ENCODE peak calls at places on chromosomes 5 and 9, in seven cellular contexts. X is ovary, O is SK-N-SH, T is suprapubic skin, L is sigmoid colon, C is K562, Z is upper lobe of left lung. P is an unnamed sample.

GRCh38 chr5:36844305-36844704 is 32.3 kb upstream of the NIPBL start:
- DNase-seq in O (no peak), T (no peak), Z (no peak), C (no peak), L (no peak), X (no peak), P (no peak)

GRCh38 chr9:34675874-34676273 is 13.4 kb upstream of the CCL27 start:
- DNase-seq in Z (no peak), T (no peak), C (peak), O (no peak), X (no peak), L (no peak), P (no peak)

GRCh38 chr9:33506626-33507370 is 17.3 kb upstream of the ANKRD18B start:
- DNase-seq in O (no peak), L (no peak), X (no peak), Z (no peak), C (no peak), T (no peak), P (no peak)

GRCh38 chr9:87447547-87448432 is 49.9 kb upstream of the DAPK1 start:
- DNase-seq in Z (no peak), O (peak), X (no peak), C (no peak), L (no peak), T (no peak), P (no peak)

GRCh38 chr5:31273631-31274378 is 80.3 kb downstream of the CDH6 start:
- DNase-seq in T (no peak), O (no peak), L (no peak), X (no peak), Z (no peak), C (no peak), P (no peak)

GRCh38 chr5:179326176-179326997 is 18.9 kb downstream of the ADAMTS2 start:
- DNase-seq in C (peak), O (peak), X (peak), Z (no peak), L (peak), T (no peak), P (peak)

GRCh38 chr9:74951725-74952151 is 974 bp downstream of the C9orf40 start:
- DNase-seq in O (peak), X (peak), T (peak), Z (peak), L (peak), C (no peak), P (peak)

GRCh38 chr5:166961028-166961427 is 1330.4 kb upstream of the WWC1 start:
- DNase-seq in L (no peak), Z (no peak), O (peak), X (no peak), T (no peak), C (peak), P (no peak)

GRCh38 chr5:73263001-73263710 is 90.2 kb downstream of the TMEM174 start:
- DNase-seq in C (no peak), T (no peak), Z (no peak), L (no peak), X (no peak), O (no peak), P (no peak)

GRCh38 chr5:72441861-72442540 is 65.2 kb downstream of the ZNF366 start:
- DNase-seq in Z (no peak), O (no peak), L (no peak), C (no peak), X (no peak), T (no peak), P (no peak)

GRCh38 chr5:127878174-127878750 is 175.1 kb downstream of the CCDC192 start:
- DNase-seq in C (no peak), L (no peak), X (no peak), Z (peak), O (peak), T (no peak), P (peak)

GRCh38 chr9:81826541-81826906 is 101.7 kb upstream of the SPATA31D4 start:
- DNase-seq in Z (peak), X (no peak), T (no peak), O (no peak), L (peak), C (no peak), P (no peak)

GRCh38 chr5:115068239-115069086 is 101.2 kb downstream of the TRIM36 start:
- DNase-seq in O (no peak), C (no peak), X (no peak), L (no peak), T (no peak), Z (peak), P (no peak)

GRCh38 chr5:180047667-180048066 is 23.9 kb downstream of the RNF130 start:
- DNase-seq in Z (peak), X (peak), T (no peak), L (peak), O (no peak), C (no peak), P (peak)

GRCh38 chr5:160021818-160022446 is 13.0 kb downstream of the TTC1 start:
- DNase-seq in Z (peak), X (peak), T (no peak), C (peak), O (peak), L (no peak), P (peak)

GRCh38 chr9:114507726-114508125 is 2.5 kb upstream of the WHRN start:
- DNase-seq in X (no peak), L (no peak), T (no peak), C (no peak), Z (peak), O (no peak), P (no peak)

GRCh38 chr5:154849791-154850201 is 607 bp downstream of the FAXDC2 start:
- DNase-seq in T (no peak), X (no peak), Z (no peak), L (no peak), O (no peak), C (no peak), P (no peak)

GRCh38 chr5:79202076-79202475 is 33.9 kb upstream of the JMY start:
- DNase-seq in C (no peak), O (no peak), Z (no peak), T (no peak), L (no peak), X (no peak), P (no peak)

GRCh38 chr5:124892185-124892848 is 145.9 kb upstream of the ZNF608 start:
- DNase-seq in T (no peak), C (no peak), Z (no peak), X (no peak), O (no peak), L (no peak), P (no peak)

GRCh38 chr9:2227468-2227867 is 212.3 kb downstream of the SMARCA2 start:
- DNase-seq in T (no peak), Z (no peak), O (no peak), C (no peak), X (peak), L (peak), P (no peak)

GRCh38 chr5:127183332-127183731 is 107.3 kb upstream of the MEGF10 start:
- DNase-seq in C (no peak), T (no peak), Z (no peak), X (no peak), L (no peak), O (no peak), P (no peak)

GRCh38 chr9:87529666-87530065 is 32.0 kb downstream of the DAPK1 start:
- DNase-seq in Z (peak), T (no peak), C (no peak), X (no peak), O (no peak), L (no peak), P (no peak)

GRCh38 chr5:37375091-37375490 is 4.0 kb upstream of the WDR70 start:
- DNase-seq in L (no peak), T (no peak), C (no peak), O (no peak), Z (no peak), X (no peak), P (no peak)

GRCh38 chr9:17532461-17532860 is 46.4 kb upstream of the SH3GL2 start:
- DNase-seq in T (no peak), X (no peak), L (no peak), C (no peak), O (no peak), Z (no peak), P (no peak)

GRCh38 chr5:79318935-79319614 is 83.1 kb downstream of the JMY start:
- DNase-seq in Z (no peak), X (no peak), C (no peak), T (no peak), L (no peak), O (no peak), P (no peak)

GRCh38 chr5:117296872-117297271 is 722.2 kb upstream of the SEMA6A start:
- DNase-seq in T (no peak), L (no peak), C (no peak), Z (no peak), O (no peak), X (no peak), P (no peak)

GRCh38 chr9:93125331-93125894 is 8.6 kb downstream of the NINJ1 start:
- DNase-seq in Z (no peak), T (peak), L (peak), C (no peak), X (no peak), O (no peak), P (peak)

GRCh38 chr9:87587356-87587745 is 89.7 kb downstream of the DAPK1 start:
- DNase-seq in O (no peak), L (no peak), C (no peak), T (no peak), Z (no peak), X (no peak), P (no peak)

GRCh38 chr9:37464006-37464405 is 1.2 kb downstream of the ZBTB5 start:
- DNase-seq in X (no peak), O (no peak), T (no peak), Z (no peak), C (no peak), L (no peak), P (no peak)

GRCh38 chr9:94156549-94157407 is 72.5 kb downstream of the PTPDC1 start:
- DNase-seq in L (peak), Z (peak), O (no peak), T (peak), X (peak), C (no peak), P (peak)

GRCh38 chr9:124135813-124136365 is 121.9 kb upstream of the NEK6 start:
- DNase-seq in L (no peak), C (no peak), T (no peak), X (no peak), O (no peak), Z (no peak), P (no peak)

GRCh38 chr9:136539427-136540412 is 6.1 kb downstream of the NOTCH1 start:
- DNase-seq in O (no peak), L (peak), Z (peak), C (peak), X (peak), T (peak), P (peak)

GRCh38 chr5:150647275-150648251 is 7.1 kb downstream of the SYNPO start:
- DNase-seq in O (no peak), L (peak), Z (peak), T (no peak), C (no peak), X (peak), P (no peak)

GRCh38 chr5:176881021-176881749 is 18.0 kb downstream of the HK3 start:
- DNase-seq in L (no peak), T (no peak), Z (no peak), C (no peak), X (no peak), O (no peak), P (no peak)

GRCh38 chr5:1161832-1162229 is 39.6 kb upstream of the SLC6A19 start:
- DNase-seq in X (no peak), T (no peak), Z (peak), L (peak), O (peak), C (no peak), P (peak)

GRCh38 chr9:14313378-14313940 is 482 bp downstream of the NFIB start:
- DNase-seq in O (no peak), X (no peak), T (no peak), Z (no peak), L (no peak), C (no peak), P (peak)

GRCh38 chr9:6680797-6681146 is 35.2 kb upstream of the GLDC start:
- DNase-seq in C (no peak), L (no peak), Z (peak), X (no peak), O (peak), T (peak), P (peak)

GRCh38 chr9:88783613-88784230 is 207.5 kb upstream of the S1PR3 start:
- DNase-seq in Z (no peak), X (no peak), T (no peak), L (no peak), O (no peak), C (no peak), P (no peak)

GRCh38 chr9:89820337-89820736 is 215.5 kb downstream of the GADD45G start:
- DNase-seq in Z (no peak), C (no peak), L (no peak), O (no peak), T (no peak), X (no peak), P (no peak)

DNA sequence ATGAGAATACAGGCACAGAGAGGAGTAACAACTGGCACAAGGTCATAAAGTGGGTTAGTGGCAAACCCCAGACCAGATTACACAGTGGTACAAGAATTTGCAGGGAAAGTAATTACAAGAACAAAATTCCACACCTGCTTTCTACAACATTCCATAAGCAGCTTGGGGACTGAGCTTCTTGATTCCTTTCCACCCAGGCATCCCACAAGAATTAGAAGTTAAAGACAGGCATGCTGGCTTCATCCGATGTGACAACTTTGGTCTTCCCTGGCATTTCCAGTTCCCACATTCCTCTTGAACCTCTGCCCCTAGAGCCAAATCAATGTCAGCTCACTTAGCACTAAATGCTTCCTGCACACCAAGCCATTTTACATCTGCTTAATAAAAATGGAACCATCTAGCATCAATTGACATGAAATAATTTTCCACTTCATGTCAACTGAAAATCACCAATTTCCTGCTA is 435.8 kb upstream of the PAPPA start:
- DNase-seq in L (no peak), Z (no peak), O (no peak), C (no peak), X (no peak), T (no peak), P (no peak)
- TF ChIP-seq EP300 in L (no peak), Z (no peak), O (no peak), C (no peak), X (no peak), T (no peak), P (no peak)

GRCh38 chr9:70042461-70043215 is 1.0 kb upstream of the MAMDC2 start:
- DNase-seq in O (no peak), X (no peak), T (no peak), Z (no peak), L (peak), C (no peak), P (no peak)
- TF ChIP-seq EP300 in O (no peak), X (no peak), T (no peak), Z (no peak), L (no peak), C (no peak), P (no peak)

GRCh38 chr9:70418822-70419545 is 4.5 kb upstream of the KLF9 start:
- DNase-seq in O (peak), C (peak), L (peak), T (peak), Z (peak), X (peak), P (peak)
- TF ChIP-seq EP300 in O (no peak), C (peak), L (peak), T (peak), Z (peak), X (peak), P (peak)

DNA sequence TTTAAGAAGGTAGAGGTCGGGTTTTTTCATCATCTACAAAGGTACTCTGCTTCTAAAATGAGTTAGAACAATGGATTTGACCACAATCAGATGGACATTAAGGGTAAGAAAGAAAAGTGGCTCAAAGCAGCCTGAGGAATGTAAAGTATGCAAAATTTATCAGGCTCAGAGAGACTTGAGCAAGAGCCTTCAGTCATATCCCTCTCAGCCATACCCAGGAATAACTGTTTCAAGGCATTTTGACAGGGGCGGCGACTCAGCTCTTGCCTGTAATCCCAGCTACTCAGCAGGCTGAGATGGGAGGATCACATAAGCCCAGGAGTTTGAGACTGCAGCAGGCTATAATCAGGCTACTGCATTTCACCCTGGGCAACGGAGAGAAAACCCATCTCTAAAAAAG is 38.8 kb upstream of the ANXA2R start:
- DNase-seq in Z (no peak), C (no peak), T (no peak), O (no peak), X (no peak), L (no peak), P (no peak)
- TF ChIP-seq EP300 in Z (no peak), C (no peak), T (no peak), O (no peak), X (no peak), L (no peak), P (no peak)

DNA sequence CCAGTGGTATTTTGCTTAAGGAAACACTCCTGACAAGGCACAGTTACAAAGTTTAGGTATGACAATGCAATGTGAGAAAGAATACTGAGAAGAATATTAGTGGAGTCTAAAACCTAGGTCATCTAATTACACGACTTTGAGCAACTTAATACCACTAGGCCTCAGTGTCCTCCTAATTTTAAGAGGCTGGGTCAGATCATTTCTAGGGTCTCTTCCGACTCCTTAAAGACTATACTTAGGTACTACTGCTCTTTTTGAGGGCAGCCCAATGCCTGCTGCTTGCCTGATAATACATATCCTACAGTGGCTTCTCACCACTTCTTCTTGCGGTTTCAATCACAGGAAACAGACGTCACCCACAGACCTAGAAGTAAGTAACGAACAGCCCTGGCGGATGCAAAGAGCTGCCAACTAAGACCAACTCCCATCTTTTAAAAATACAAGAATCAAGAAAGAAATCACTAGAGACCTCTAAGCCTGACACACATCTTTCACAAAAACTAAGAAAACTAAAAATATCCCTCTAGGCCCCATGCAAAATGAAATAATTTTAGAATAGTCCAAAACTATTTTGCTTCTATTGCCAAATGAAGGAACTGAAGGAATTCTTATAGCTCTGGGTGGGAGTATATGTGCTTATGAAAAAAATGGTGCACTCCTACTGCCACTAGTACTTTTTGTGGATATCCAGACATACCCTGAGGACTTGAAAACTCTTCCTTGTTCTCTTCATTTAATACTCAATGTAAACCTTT is 13.1 kb downstream of the DIAPH1 start:
- DNase-seq in X (no peak), C (no peak), L (peak), Z (peak), T (no peak), O (no peak), P (peak)
- TF ChIP-seq EP300 in X (no peak), C (peak), L (no peak), Z (peak), T (no peak), O (no peak), P (no peak)

GRCh38 chr9:755454-756381 is 85.8 kb upstream of the DMRT1 start:
- DNase-seq in T (peak), O (no peak), X (no peak), Z (peak), L (peak), C (no peak), P (no peak)
- TF ChIP-seq EP300 in T (no peak), O (no peak), X (no peak), Z (no peak), L (no peak), C (no peak), P (no peak)

GRCh38 chr9:95874303-95874988 is 1.0 kb upstream of the ERCC6L2 start:
- DNase-seq in T (no peak), C (peak), Z (no peak), X (no peak), O (peak), L (no peak), P (no peak)

GRCh38 chr9:95874989-95875304 is 544 bp upstream of the ERCC6L2 start:
- DNase-seq in C (peak), T (no peak), L (peak), X (peak), Z (peak), O (peak), P (peak)

GRCh38 chr9:95875305-95876137 is at the start of gene ERCC6L2:
- DNase-seq in T (peak), Z (peak), X (peak), O (peak), L (peak), C (peak), P (peak)

GRCh38 chr9:95876595-95876994 is 1.1 kb downstream of the ERCC6L2 start:
- DNase-seq in C (no peak), T (no peak), O (no peak), L (no peak), Z (no peak), X (no peak), P (no peak)

DNA sequence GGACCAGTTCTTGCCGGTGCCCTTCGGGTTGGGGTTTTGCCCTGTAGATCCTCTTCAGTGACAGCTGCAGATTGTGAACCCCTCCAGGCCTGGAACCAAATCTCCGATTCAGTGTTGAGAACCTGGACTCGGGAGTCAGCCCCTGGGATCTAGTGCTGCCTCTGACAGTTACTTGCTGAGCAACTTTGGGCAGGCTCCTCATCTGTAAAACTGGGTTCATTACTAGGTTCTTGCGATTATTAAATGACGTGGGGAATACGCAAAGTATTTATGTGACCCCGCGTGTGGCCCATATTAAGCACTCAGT is 600 bp downstream of the ERCC6L2 start:
- DNase-seq in Z (no peak), L (no peak), O (no peak), C (no peak), X (no peak), T (no peak), P (no peak)
- TF ChIP-seq EP300 in Z (no peak), L (no peak), O (no peak), C (no peak), X (no peak), T (no peak), P (no peak)

GRCh38 chr9:128558431-128559310 is 6.3 kb downstream of the SPTAN1 start:
- DNase-seq in L (peak), Z (peak), X (peak), O (peak), T (peak), C (peak), P (peak)
- TF ChIP-seq EP300 in L (no peak), Z (peak), X (no peak), O (peak), T (no peak), C (peak), P (no peak)

DNA sequence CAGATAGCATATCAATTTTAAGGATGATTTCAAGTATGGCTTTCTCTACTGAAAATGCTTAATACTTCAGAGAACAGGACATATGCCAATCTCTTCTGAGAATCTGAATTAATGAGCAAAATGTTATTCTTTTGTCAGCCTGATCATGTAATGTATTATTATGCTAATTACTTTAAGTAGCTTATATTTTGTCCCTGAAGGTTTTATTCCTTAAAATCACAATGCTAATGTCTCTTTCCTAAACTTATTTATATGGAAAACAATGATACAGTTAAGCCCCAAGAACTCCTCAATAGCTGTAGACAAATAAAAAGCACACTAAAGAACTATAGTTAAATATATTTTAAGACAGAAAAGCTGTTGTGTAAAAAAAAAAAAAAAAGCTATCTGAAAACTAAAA is 256.9 kb upstream of the PTPRD start:
- DNase-seq in X (no peak), O (no peak), C (no peak), T (no peak), L (no peak), Z (no peak), P (no peak)
- TF ChIP-seq EP300 in X (no peak), O (no peak), C (no peak), T (no peak), L (no peak), Z (no peak), P (no peak)

P was measured in transverse colon.